ENCODE peak calls at places on chromosomes 6 and 20, in seven cellular contexts. One of them, this sample, is unnamed.
A peak's percentile ranks its signal among the peaks of the same experiment; 100 is the strongest.

GRCh38 chr6:49951926-49952325 is 12.0 kb downstream of the DEFB114 start:
- DNase-seq in body of pancreas: no peak
- DNase-seq in uterus: no peak
- DNase-seq in transverse colon: no peak
- DNase-seq in ovary: no peak
- DNase-seq in right lobe of liver: no peak
- DNase-seq in NB4: no peak
- DNase-seq in this sample: no peak

GRCh38 chr6:55528624-55529023 is 50.4 kb downstream of the HMGCLL1 start:
- DNase-seq in body of pancreas: peak; percentile 22
- DNase-seq in uterus: no peak
- DNase-seq in transverse colon: no peak
- DNase-seq in ovary: no peak
- DNase-seq in right lobe of liver: no peak
- DNase-seq in NB4: peak; percentile 57
- DNase-seq in this sample: no peak

GRCh38 chr20:4014031-4014474 is 1.3 kb downstream of the RNF24 start:
- DNase-seq in body of pancreas: peak; percentile 62
- DNase-seq in uterus: peak; percentile 28
- DNase-seq in transverse colon: peak; percentile 68
- DNase-seq in ovary: peak; percentile 42
- DNase-seq in right lobe of liver: no peak
- DNase-seq in NB4: peak; percentile 91
- DNase-seq in this sample: no peak

GRCh38 chr6:165059032-165059431 is 250.4 kb downstream of the C6orf118 start:
- DNase-seq in body of pancreas: no peak
- DNase-seq in uterus: no peak
- DNase-seq in transverse colon: no peak
- DNase-seq in ovary: no peak
- DNase-seq in right lobe of liver: no peak
- DNase-seq in NB4: no peak
- DNase-seq in this sample: no peak

GRCh38 chr20:1539816-1540215 is 17.7 kb downstream of the SIRPD start:
- DNase-seq in body of pancreas: no peak
- DNase-seq in uterus: no peak
- DNase-seq in transverse colon: no peak
- DNase-seq in ovary: no peak
- DNase-seq in right lobe of liver: no peak
- DNase-seq in NB4: no peak
- DNase-seq in this sample: peak; percentile 8

GRCh38 chr20:32144898-32145662 is 35.6 kb downstream of the TM9SF4 start:
- DNase-seq in body of pancreas: no peak
- DNase-seq in uterus: no peak
- DNase-seq in transverse colon: no peak
- DNase-seq in ovary: no peak
- DNase-seq in right lobe of liver: no peak
- DNase-seq in NB4: no peak
- DNase-seq in this sample: no peak

GRCh38 chr6:138455746-138456392 is 43.4 kb downstream of the NHSL1 start:
- DNase-seq in body of pancreas: no peak
- DNase-seq in uterus: no peak
- DNase-seq in transverse colon: no peak
- DNase-seq in ovary: no peak
- DNase-seq in right lobe of liver: no peak
- DNase-seq in NB4: no peak
- DNase-seq in this sample: no peak

GRCh38 chr6:55632953-55633352 is 54.0 kb upstream of the HMGCLL1 start:
- DNase-seq in body of pancreas: no peak
- DNase-seq in uterus: no peak
- DNase-seq in transverse colon: no peak
- DNase-seq in ovary: no peak
- DNase-seq in right lobe of liver: no peak
- DNase-seq in NB4: no peak
- DNase-seq in this sample: no peak

GRCh38 chr20:53660947-53661381 is 67.3 kb upstream of the ZNF217 start:
- DNase-seq in body of pancreas: no peak
- DNase-seq in uterus: no peak
- DNase-seq in transverse colon: no peak
- DNase-seq in ovary: peak; percentile 31
- DNase-seq in right lobe of liver: no peak
- DNase-seq in NB4: no peak
- DNase-seq in this sample: no peak

GRCh38 chr6:35919827-35920751 is 809 bp downstream of the SRPK1 start:
- DNase-seq in body of pancreas: peak; percentile 44
- DNase-seq in uterus: no peak
- DNase-seq in transverse colon: peak; percentile 65
- DNase-seq in ovary: no peak
- DNase-seq in right lobe of liver: peak; percentile 34
- DNase-seq in NB4: peak; percentile 75
- DNase-seq in this sample: peak; percentile 89

GRCh38 chr6:156167289-156168076 is 609.7 kb upstream of the ARID1B start:
- DNase-seq in body of pancreas: no peak
- DNase-seq in uterus: no peak
- DNase-seq in transverse colon: peak; percentile 10
- DNase-seq in ovary: peak; percentile 42
- DNase-seq in right lobe of liver: no peak
- DNase-seq in NB4: no peak
- DNase-seq in this sample: no peak

GRCh38 chr20:63706852-63707557 is 771 bp downstream of the ARFRP1 start:
- DNase-seq in body of pancreas: peak; percentile 42
- DNase-seq in uterus: peak; percentile 44
- DNase-seq in transverse colon: peak; percentile 70
- DNase-seq in ovary: peak; percentile 49
- DNase-seq in right lobe of liver: peak; percentile 73
- DNase-seq in NB4: peak; percentile 71
- DNase-seq in this sample: no peak

GRCh38 chr6:63672582-63673129 is 37.1 kb downstream of the PHF3 start:
- DNase-seq in body of pancreas: no peak
- DNase-seq in uterus: no peak
- DNase-seq in transverse colon: no peak
- DNase-seq in ovary: no peak
- DNase-seq in right lobe of liver: no peak
- DNase-seq in NB4: peak; percentile 12
- DNase-seq in this sample: no peak

GRCh38 chr6:37827603-37828265 is 8.2 kb downstream of the ZFAND3 start:
- DNase-seq in body of pancreas: no peak
- DNase-seq in uterus: no peak
- DNase-seq in transverse colon: no peak
- DNase-seq in ovary: no peak
- DNase-seq in right lobe of liver: no peak
- DNase-seq in NB4: no peak
- DNase-seq in this sample: no peak

GRCh38 chr6:12570461-12571030 is 146.0 kb upstream of the PHACTR1 start:
- DNase-seq in body of pancreas: no peak
- DNase-seq in uterus: no peak
- DNase-seq in transverse colon: no peak
- DNase-seq in ovary: no peak
- DNase-seq in right lobe of liver: no peak
- DNase-seq in NB4: no peak
- DNase-seq in this sample: no peak

GRCh38 chr20:54199721-54200176 is 8.1 kb upstream of the PFDN4 start:
- DNase-seq in body of pancreas: peak; percentile 82
- DNase-seq in uterus: peak; percentile 70
- DNase-seq in transverse colon: peak; percentile 85
- DNase-seq in ovary: peak; percentile 72
- DNase-seq in right lobe of liver: peak; percentile 69
- DNase-seq in NB4: peak; percentile 76
- DNase-seq in this sample: peak; percentile 94

GRCh38 chr6:160013987-160014868 is 45.3 kb downstream of the IGF2R start:
- DNase-seq in body of pancreas: no peak
- DNase-seq in uterus: no peak
- DNase-seq in transverse colon: peak; percentile 32
- DNase-seq in ovary: no peak
- DNase-seq in right lobe of liver: no peak
- DNase-seq in NB4: peak; percentile 38
- DNase-seq in this sample: no peak

GRCh38 chr6:15036690-15037245 is 209.1 kb upstream of the JARID2 start:
- DNase-seq in body of pancreas: peak; percentile 44
- DNase-seq in uterus: peak; percentile 14
- DNase-seq in transverse colon: peak; percentile 30
- DNase-seq in ovary: no peak
- DNase-seq in right lobe of liver: peak; percentile 84
- DNase-seq in NB4: no peak
- DNase-seq in this sample: no peak

GRCh38 chr6:158926429-158926828 is 73.6 kb downstream of the RSPH3 start:
- DNase-seq in body of pancreas: no peak
- DNase-seq in uterus: no peak
- DNase-seq in transverse colon: no peak
- DNase-seq in ovary: no peak
- DNase-seq in right lobe of liver: no peak
- DNase-seq in NB4: no peak
- DNase-seq in this sample: no peak

GRCh38 chr6:35411066-35411465 is 41.1 kb upstream of the FANCE start:
- DNase-seq in body of pancreas: no peak
- DNase-seq in uterus: no peak
- DNase-seq in transverse colon: no peak
- DNase-seq in ovary: no peak
- DNase-seq in right lobe of liver: no peak
- DNase-seq in NB4: peak; percentile 40
- DNase-seq in this sample: no peak

GRCh38 chr6:15352884-15353283 is 107.0 kb downstream of the JARID2 start:
- DNase-seq in body of pancreas: no peak
- DNase-seq in uterus: no peak
- DNase-seq in transverse colon: no peak
- DNase-seq in ovary: no peak
- DNase-seq in right lobe of liver: no peak
- DNase-seq in NB4: no peak
- DNase-seq in this sample: no peak

DNA sequence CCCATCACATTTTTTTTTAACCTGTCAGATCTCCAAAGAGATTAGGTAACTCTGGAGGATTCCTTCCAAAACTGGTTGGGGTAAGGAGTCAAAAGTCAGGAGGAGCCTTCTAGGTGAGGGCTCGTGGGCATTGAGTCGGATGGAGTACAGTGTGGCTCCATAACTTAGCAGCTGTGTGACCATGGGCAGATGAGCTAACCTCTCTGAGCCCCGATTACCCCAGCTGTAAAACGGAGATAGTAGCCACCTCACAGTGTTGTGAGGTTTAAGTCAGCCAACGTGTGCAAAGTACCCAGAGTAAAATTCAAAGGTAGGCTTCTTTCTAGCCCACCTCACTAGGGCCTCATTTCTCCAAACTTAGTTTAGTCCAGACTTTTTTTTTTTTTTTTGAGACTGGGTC is 151.5 kb downstream of the CD24 start:
- DNase-seq in body of pancreas: no peak
- DNase-seq in uterus: no peak
- DNase-seq in transverse colon: no peak
- DNase-seq in ovary: no peak
- DNase-seq in right lobe of liver: no peak
- DNase-seq in NB4: no peak
- DNase-seq in this sample: no peak
- TF ChIP-seq POLR2A in body of pancreas: no peak
- TF ChIP-seq POLR2A in uterus: no peak
- TF ChIP-seq POLR2A in transverse colon: no peak
- TF ChIP-seq POLR2A in ovary: no peak
- TF ChIP-seq POLR2A in right lobe of liver: no peak
- TF ChIP-seq POLR2A in NB4: no peak
- TF ChIP-seq POLR2A in this sample: no peak

GRCh38 chr6:4134841-4135664 is at the start of gene ECI2:
- DNase-seq in body of pancreas: peak; percentile 73
- DNase-seq in uterus: no peak
- DNase-seq in transverse colon: peak; percentile 69
- DNase-seq in ovary: no peak
- DNase-seq in right lobe of liver: peak; percentile 76
- DNase-seq in NB4: peak; percentile 87
- DNase-seq in this sample: no peak
- TF ChIP-seq POLR2A in body of pancreas: peak; percentile 54
- TF ChIP-seq POLR2A in uterus: peak; percentile 87
- TF ChIP-seq POLR2A in transverse colon: peak; percentile 72
- TF ChIP-seq POLR2A in ovary: peak; percentile 62
- TF ChIP-seq POLR2A in right lobe of liver: peak; percentile 82
- TF ChIP-seq POLR2A in NB4: peak; percentile 61
- TF ChIP-seq POLR2A in this sample: peak; percentile 31

GRCh38 chr20:57588596-57588995 is 27.7 kb downstream of the PCK1 start:
- DNase-seq in body of pancreas: no peak
- DNase-seq in uterus: no peak
- DNase-seq in transverse colon: no peak
- DNase-seq in ovary: no peak
- DNase-seq in right lobe of liver: peak; percentile 6
- DNase-seq in NB4: no peak
- DNase-seq in this sample: no peak

GRCh38 chr20:57587989-57588377 is 27.1 kb downstream of the PCK1 start:
- DNase-seq in body of pancreas: no peak
- DNase-seq in uterus: no peak
- DNase-seq in transverse colon: no peak
- DNase-seq in ovary: no peak
- DNase-seq in right lobe of liver: no peak
- DNase-seq in NB4: no peak
- DNase-seq in this sample: no peak

GRCh38 chr20:57586943-57587277 is 26.0 kb downstream of the PCK1 start:
- DNase-seq in body of pancreas: no peak
- DNase-seq in uterus: no peak
- DNase-seq in transverse colon: no peak
- DNase-seq in ovary: no peak
- DNase-seq in right lobe of liver: no peak
- DNase-seq in NB4: no peak
- DNase-seq in this sample: no peak

GRCh38 chr20:57586370-57586793 is 25.5 kb downstream of the PCK1 start:
- DNase-seq in body of pancreas: no peak
- DNase-seq in uterus: no peak
- DNase-seq in transverse colon: peak; percentile 85
- DNase-seq in ovary: no peak
- DNase-seq in right lobe of liver: peak; percentile 90
- DNase-seq in NB4: no peak
- DNase-seq in this sample: no peak

DNA sequence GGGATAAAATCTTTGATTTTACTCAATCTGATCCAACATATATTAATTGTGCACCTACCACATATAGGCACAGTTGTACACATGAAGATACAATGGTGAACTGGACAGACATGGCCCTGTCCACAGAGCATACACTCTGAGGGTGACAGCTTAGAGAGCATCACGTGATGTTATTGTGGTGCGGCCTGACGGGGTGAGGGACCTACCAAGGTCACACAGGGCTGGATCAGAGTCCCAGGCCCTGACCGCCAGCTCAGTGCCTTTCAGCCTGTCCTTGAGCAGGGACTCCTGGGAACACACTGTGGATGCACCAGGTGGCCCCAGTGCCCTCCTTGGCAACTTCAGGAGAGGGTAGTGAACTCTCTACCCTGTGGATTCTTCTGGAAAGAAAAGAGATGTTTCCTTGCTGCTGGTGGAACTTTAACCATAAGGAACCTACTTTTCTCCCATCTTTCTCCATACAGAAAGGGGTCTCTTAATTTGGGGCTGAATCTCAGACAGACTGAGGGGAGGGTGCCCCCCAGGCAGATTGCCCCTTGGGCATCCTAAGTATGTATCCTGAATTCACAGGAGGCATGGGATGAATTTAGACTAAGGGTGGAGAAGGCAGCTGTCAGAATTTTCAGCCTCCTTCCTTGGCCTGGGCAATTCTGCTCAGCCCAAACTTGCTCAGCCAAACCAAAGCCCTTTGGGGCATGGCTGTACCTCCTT is 26.5 kb downstream of the PCK1 start:
- DNase-seq in body of pancreas: no peak
- DNase-seq in uterus: no peak
- DNase-seq in transverse colon: no peak
- DNase-seq in ovary: no peak
- DNase-seq in right lobe of liver: peak; percentile 69
- DNase-seq in NB4: no peak
- DNase-seq in this sample: no peak
- TF ChIP-seq POLR2A in body of pancreas: no peak
- TF ChIP-seq POLR2A in uterus: no peak
- TF ChIP-seq POLR2A in transverse colon: no peak
- TF ChIP-seq POLR2A in ovary: no peak
- TF ChIP-seq POLR2A in right lobe of liver: no peak
- TF ChIP-seq POLR2A in NB4: no peak
- TF ChIP-seq POLR2A in this sample: no peak

GRCh38 chr20:45948742-45949541 is 14.5 kb downstream of the PCIF1 start:
- DNase-seq in body of pancreas: no peak
- DNase-seq in uterus: no peak
- DNase-seq in transverse colon: no peak
- DNase-seq in ovary: no peak
- DNase-seq in right lobe of liver: no peak
- DNase-seq in NB4: no peak
- DNase-seq in this sample: no peak
- TF ChIP-seq POLR2A in body of pancreas: no peak
- TF ChIP-seq POLR2A in uterus: no peak
- TF ChIP-seq POLR2A in transverse colon: no peak
- TF ChIP-seq POLR2A in ovary: no peak
- TF ChIP-seq POLR2A in right lobe of liver: no peak
- TF ChIP-seq POLR2A in NB4: no peak
- TF ChIP-seq POLR2A in this sample: no peak